ENCODE peak calls at places on chromosome 2, in five cellular contexts. M is HCT116, R is GM12878, Z is HepG2, H is H1. L is an unnamed sample.
A peak's percentile ranks its signal among the peaks of the same experiment; 100 is the strongest.

GRCh38 chr2:120442923-120443571 is 97.1 kb downstream of the INHBB start:
- DNase-seq in H (peak; percentile 94), Z (no peak), M (peak; percentile 63), R (no peak), L (peak; percentile 93)

GRCh38 chr2:88230912-88231311 is 60.8 kb downstream of the THNSL2 start:
- DNase-seq in H (no peak), M (no peak), Z (no peak), R (no peak), L (no peak)

GRCh38 chr2:37343537-37344434 is 644 bp upstream of the QPCT start:
- DNase-seq in R (no peak), H (no peak), M (no peak), Z (peak; percentile 54), L (no peak)

GRCh38 chr2:169358016-169358415 is 4.3 kb downstream of the LRP2 start:
- DNase-seq in H (no peak), R (no peak), M (no peak), Z (no peak), L (no peak)

GRCh38 chr2:127663566-127664064 is 11.7 kb downstream of the LIMS2 start:
- DNase-seq in Z (no peak), M (no peak), H (no peak), R (no peak), L (no peak)

GRCh38 chr2:146987996-146988395 is 856.8 kb upstream of the ACVR2A start:
- DNase-seq in M (no peak), R (no peak), H (no peak), Z (no peak), L (no peak)

GRCh38 chr2:195509551-195509950 is 147.5 kb upstream of the SLC39A10 start:
- DNase-seq in R (no peak), Z (no peak), H (no peak), M (no peak), L (no peak)

GRCh38 chr2:193963472-193964119 is 1693.4 kb upstream of the SLC39A10 start:
- DNase-seq in M (peak; percentile 36), Z (peak; percentile 36), H (peak; percentile 50), R (no peak), L (peak; percentile 5)

GRCh38 chr2:10770956-10771750 is 41.4 kb downstream of the PDIA6 start:
- DNase-seq in R (no peak), Z (no peak), M (no peak), H (no peak), L (no peak)

GRCh38 chr2:6556755-6557154 is 309.0 kb downstream of the CMPK2 start:
- DNase-seq in R (no peak), Z (peak; percentile 4), H (no peak), M (peak; percentile 79), L (no peak)

GRCh38 chr2:15919716-15920444 is 20.5 kb upstream of the MYCN start:
- DNase-seq in H (no peak), R (no peak), M (no peak), Z (no peak), L (no peak)

GRCh38 chr2:59567115-59567514 is 986.3 kb downstream of the BCL11A start:
- DNase-seq in H (no peak), Z (no peak), M (no peak), R (no peak), L (no peak)

GRCh38 chr2:175432021-175432420 is 250.5 kb upstream of the ATP5MC3 start:
- DNase-seq in Z (no peak), H (no peak), R (no peak), M (no peak), L (no peak)

GRCh38 chr2:71710805-71711469 is 257.6 kb downstream of the DYSF start:
- DNase-seq in Z (peak; percentile 73), R (no peak), M (no peak), H (no peak), L (no peak)

GRCh38 chr2:176283268-176283667 is 14.0 kb downstream of the MTX2 start:
- DNase-seq in Z (no peak), M (no peak), H (no peak), R (no peak), L (no peak)

GRCh38 chr2:32711219-32711618 is 83.4 kb downstream of the TTC27 start:
- DNase-seq in M (no peak), Z (no peak), R (no peak), H (no peak), L (no peak)

GRCh38 chr2:40592223-40592622 is 140.3 kb upstream of the SLC8A1 start:
- DNase-seq in H (no peak), M (no peak), Z (no peak), R (no peak), L (no peak)

GRCh38 chr2:68719912-68720311 is 14.7 kb upstream of the ARHGAP25 start:
- DNase-seq in H (no peak), M (no peak), Z (no peak), R (no peak), L (no peak)

GRCh38 chr2:178764097-178764496 is 43.1 kb downstream of the TTN start:
- DNase-seq in R (no peak), H (no peak), Z (no peak), M (no peak), L (no peak)

GRCh38 chr2:204808494-204808893 is 263.2 kb downstream of the PARD3B start:
- DNase-seq in R (no peak), Z (no peak), H (no peak), M (no peak), L (no peak)

GRCh38 chr2:157441072-157441454 is 2.8 kb downstream of the CYTIP start:
- DNase-seq in H (no peak), R (no peak), Z (no peak), M (no peak), L (no peak)

GRCh38 chr2:21118302-21118920 is 5.4 kb upstream of the TDRD15 start:
- DNase-seq in M (peak; percentile 26), Z (peak; percentile 81), R (no peak), H (no peak), L (peak; percentile 19)

GRCh38 chr2:239268082-239268481 is 132.7 kb downstream of the HDAC4 start:
- DNase-seq in Z (no peak), R (no peak), H (no peak), M (no peak), L (no peak)

GRCh38 chr2:188773075-188773474 is 201.1 kb upstream of the COL3A1 start:
- DNase-seq in H (no peak), M (no peak), R (no peak), Z (no peak), L (no peak)
- TF ChIP-seq ZNF274 in H (no peak), M (no peak), R (no peak), Z (no peak), L (no peak)

GRCh38 chr2:576292-576691 is 100.9 kb downstream of the TMEM18 start:
- DNase-seq in M (no peak), H (no peak), R (no peak), Z (no peak), L (no peak)

GRCh38 chr2:573025-573424 is 104.2 kb downstream of the TMEM18 start:
- DNase-seq in R (no peak), H (no peak), Z (no peak), M (no peak), L (no peak)

GRCh38 chr2:573805-574392 is 103.3 kb downstream of the TMEM18 start:
- DNase-seq in Z (no peak), M (no peak), R (no peak), H (no peak), L (no peak)

GRCh38 chr2:575728-576237 is 101.4 kb downstream of the TMEM18 start:
- DNase-seq in R (no peak), H (no peak), M (no peak), Z (no peak), L (no peak)

GRCh38 chr2:575030-575727 is 102.0 kb downstream of the TMEM18 start:
- DNase-seq in M (no peak), H (no peak), Z (no peak), R (no peak), L (no peak)
- TF ChIP-seq SIN3A in M (no peak), H (no peak), Z (no peak), R (no peak), L (no peak)

DNA sequence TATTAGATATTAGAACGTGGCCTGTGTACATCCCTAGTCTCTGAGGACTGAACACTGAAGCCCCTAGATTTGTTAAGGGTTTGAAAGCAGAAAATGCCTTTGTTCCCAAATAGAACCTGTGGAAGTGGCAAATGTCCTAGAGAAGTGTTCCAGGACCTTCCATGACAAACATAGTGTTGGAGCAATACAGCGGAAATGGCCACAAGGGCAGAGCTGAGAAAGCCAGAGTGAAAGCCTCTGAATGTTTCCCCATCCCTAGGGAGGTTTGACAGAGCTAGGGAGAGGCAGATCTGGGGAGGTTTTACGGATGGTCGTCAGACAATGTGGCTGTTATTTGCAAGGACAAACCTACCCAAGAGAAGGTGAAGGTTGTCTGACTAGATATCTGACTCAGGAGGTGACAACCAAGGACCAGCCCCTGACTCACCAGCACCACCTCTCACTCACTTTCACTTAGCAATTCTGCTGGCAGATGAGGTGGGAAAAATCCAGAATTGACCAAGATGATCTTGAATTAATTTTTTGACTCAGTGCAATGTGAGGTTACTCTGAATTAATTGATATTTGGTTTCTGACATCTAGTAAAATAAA is 24.1 kb downstream of the RBM43 start:
- DNase-seq in M (no peak), H (no peak), R (no peak), Z (no peak), L (no peak)
- TF ChIP-seq ZNF274 in M (no peak), H (no peak), R (no peak), Z (no peak), L (no peak)

GRCh38 chr2:60974652-60975051 is 42.9 kb upstream of the PEX13 start:
- DNase-seq in M (no peak), H (no peak), R (no peak), Z (no peak), L (no peak)

GRCh38 chr2:60972889-60973656 is 44.4 kb upstream of the PEX13 start:
- DNase-seq in R (no peak), Z (no peak), M (no peak), H (peak; percentile 49), L (no peak)

GRCh38 chr2:60976875-60977561 is 40.5 kb upstream of the PEX13 start:
- DNase-seq in H (no peak), R (no peak), Z (no peak), M (no peak), L (no peak)

GRCh38 chr2:60976271-60976670 is 41.2 kb upstream of the PEX13 start:
- DNase-seq in R (no peak), Z (no peak), H (no peak), M (no peak), L (no peak)

DNA sequence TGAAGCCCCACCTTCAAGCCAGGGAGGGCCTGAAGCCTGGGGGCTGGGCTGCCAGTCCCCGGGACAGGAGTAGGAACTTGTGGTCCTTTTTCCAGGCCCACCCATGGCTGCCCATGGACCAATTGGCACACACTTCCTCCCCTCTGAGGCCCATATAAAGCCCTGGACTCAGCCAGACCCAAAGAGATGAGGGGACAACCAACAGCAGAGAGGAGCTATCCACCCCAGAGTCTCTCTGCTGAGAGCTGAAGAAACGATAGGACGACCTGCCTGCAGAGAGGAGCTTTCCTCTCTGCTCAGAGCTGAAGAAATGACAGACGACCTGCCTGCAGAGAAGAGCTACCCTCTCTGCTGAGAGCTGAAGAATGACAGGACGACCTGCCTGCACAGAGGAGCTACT is 43.8 kb upstream of the PEX13 start:
- DNase-seq in Z (no peak), H (no peak), R (no peak), M (no peak), L (no peak)
- TF ChIP-seq SIN3A in Z (no peak), H (no peak), R (no peak), M (no peak), L (no peak)